ENCODE peak calls at places on chromosome 6, in eight cellular contexts. L is lung, P is GM12865, I is BE2C, Z is fibroblast of mammary gland, Y is K562, F is AG04450, C is adrenal gland. D is an unnamed sample.

GRCh38 chr6:44171899-44172546 is 13.4 kb downstream of the CAPN11 start:
- DNase-seq in L (no peak), P (no peak), I (no peak), Z (no peak), Y (no peak), F (no peak), C (no peak), D (no peak)

GRCh38 chr6:3841066-3841454 is 8.1 kb upstream of the FAM50B start:
- DNase-seq in L (no peak), P (no peak), I (peak; percentile 43), Z (no peak), Y (no peak), F (no peak), C (no peak), D (no peak)

GRCh38 chr6:88359530-88360202 is 193.5 kb upstream of the CNR1 start:
- DNase-seq in L (no peak), P (no peak), I (no peak), Z (peak; percentile 50), Y (no peak), F (no peak), C (no peak), D (no peak)

GRCh38 chr6:169930799-169931198 is 179.4 kb downstream of the ERMARD start:
- DNase-seq in L (no peak), P (no peak), I (no peak), Z (no peak), Y (no peak), F (no peak), C (no peak), D (peak; percentile 16)

GRCh38 chr6:57075092-57075491 is 14.9 kb upstream of the ZNF451 start:
- DNase-seq in L (no peak), P (no peak), I (no peak), Z (no peak), Y (no peak), F (no peak), C (no peak), D (no peak)

GRCh38 chr6:108080010-108080780 is 5.7 kb upstream of the OSTM1 start:
- DNase-seq in L (no peak), P (no peak), I (peak; percentile 42), Z (peak; percentile 59), Y (no peak), F (no peak), C (no peak), D (peak; percentile 33)

GRCh38 chr6:95660544-95660943 is 83.2 kb downstream of the MANEA start:
- DNase-seq in L (no peak), P (no peak), I (no peak), Z (no peak), Y (no peak), F (no peak), C (no peak), D (no peak)

GRCh38 chr6:28974505-28974904 is 30.6 kb downstream of the ZNF311 start:
- DNase-seq in L (no peak), P (no peak), I (no peak), Z (no peak), Y (no peak), F (no peak), C (no peak), D (no peak)

GRCh38 chr6:22526753-22527152 is 42.6 kb upstream of the HDGFL1 start:
- DNase-seq in L (no peak), P (no peak), I (no peak), Z (no peak), Y (no peak), F (no peak), C (no peak), D (no peak)

GRCh38 chr6:5078121-5078695 is 6.9 kb upstream of the PPP1R3G start:
- DNase-seq in L (no peak), P (peak; percentile 57), I (no peak), Z (peak; percentile 30), Y (peak; percentile 48), F (no peak), C (no peak), D (peak; percentile 40)

DNA sequence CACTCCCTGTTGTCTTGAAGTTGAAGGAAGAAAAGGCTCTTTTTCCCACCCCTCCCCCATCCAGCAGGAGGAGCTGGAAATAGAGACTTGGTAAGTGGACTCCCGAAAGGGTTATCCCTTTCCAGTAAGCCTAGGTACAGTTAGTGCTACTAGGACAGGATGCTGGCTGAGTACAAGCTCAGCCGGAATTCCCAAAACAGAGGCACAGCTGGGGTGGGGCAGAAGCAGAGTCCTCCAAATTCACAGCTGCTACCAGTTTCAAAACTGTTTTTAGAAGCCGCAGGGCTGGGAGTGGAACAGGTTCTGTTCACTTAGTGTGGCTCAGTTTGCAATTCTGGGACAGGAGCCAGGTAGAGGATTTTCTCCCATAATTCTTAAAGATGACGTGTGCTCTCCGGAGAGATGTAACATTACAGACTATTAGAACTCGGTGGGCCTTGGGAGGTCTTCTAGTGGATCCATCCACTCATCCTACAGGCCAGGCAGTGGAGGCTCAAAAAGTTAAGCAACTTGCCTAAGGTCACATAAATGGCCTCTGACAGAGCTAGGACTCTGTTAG is 19.0 kb upstream of the UTRN start:
- DNase-seq in L (peak; percentile 74), P (no peak), I (no peak), Z (peak; percentile 96), Y (no peak), F (peak; percentile 44), C (peak; percentile 31), D (peak; percentile 94)
- H3K4me3 ChIP-seq in L (no peak overlapping the region), P (no peak overlapping the region), I (no peak overlapping the region), Z (no peak overlapping the region), Y (no peak overlapping the region), F (no peak overlapping the region), C (no peak overlapping the region), D (no peak overlapping the region)

DNA sequence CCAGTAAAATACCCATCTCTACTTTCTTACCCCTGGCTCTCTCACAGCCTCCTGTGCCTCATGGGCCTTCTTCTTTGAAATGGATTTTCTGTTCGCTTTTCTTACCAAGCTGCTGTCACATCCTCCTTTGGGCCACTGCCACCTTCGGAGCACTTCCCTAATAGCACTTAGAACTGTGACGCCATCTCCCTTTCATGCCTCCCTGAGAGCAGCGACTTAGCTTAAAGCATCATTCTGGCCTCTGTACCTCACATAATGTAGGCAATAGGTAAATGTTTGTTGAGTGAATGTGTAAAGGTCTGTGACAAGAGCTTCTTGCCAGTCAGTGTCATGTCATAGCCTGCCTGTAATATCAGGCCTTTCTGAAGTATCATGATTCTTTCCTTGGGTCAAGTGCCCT is 78.8 kb downstream of the ADGRG6 start:
- DNase-seq in L (no peak), P (no peak), I (no peak), Z (no peak), Y (no peak), F (no peak), C (peak; percentile 25), D (no peak)
- TF ChIP-seq CTCF in L (no peak), P (no peak), I (no peak), Z (no peak), Y (no peak), F (no peak), C (no peak), D (no peak)

GRCh38 chr6:39840781-39841180 is 48.6 kb downstream of the DAAM2 start:
- DNase-seq in L (no peak), P (no peak), I (no peak), Z (no peak), Y (no peak), F (no peak), C (no peak), D (no peak)

GRCh38 chr6:39844866-39845265 is 52.7 kb downstream of the DAAM2 start:
- DNase-seq in L (no peak), P (no peak), I (no peak), Z (no peak), Y (no peak), F (no peak), C (no peak), D (no peak)

GRCh38 chr6:39841291-39841690 is 49.1 kb downstream of the DAAM2 start:
- DNase-seq in L (peak; percentile 56), P (no peak), I (no peak), Z (no peak), Y (no peak), F (no peak), C (no peak), D (no peak)

GRCh38 chr6:39841923-39842322 is 49.7 kb downstream of the DAAM2 start:
- DNase-seq in L (peak; percentile 77), P (no peak), I (no peak), Z (no peak), Y (no peak), F (no peak), C (no peak), D (no peak)

DNA sequence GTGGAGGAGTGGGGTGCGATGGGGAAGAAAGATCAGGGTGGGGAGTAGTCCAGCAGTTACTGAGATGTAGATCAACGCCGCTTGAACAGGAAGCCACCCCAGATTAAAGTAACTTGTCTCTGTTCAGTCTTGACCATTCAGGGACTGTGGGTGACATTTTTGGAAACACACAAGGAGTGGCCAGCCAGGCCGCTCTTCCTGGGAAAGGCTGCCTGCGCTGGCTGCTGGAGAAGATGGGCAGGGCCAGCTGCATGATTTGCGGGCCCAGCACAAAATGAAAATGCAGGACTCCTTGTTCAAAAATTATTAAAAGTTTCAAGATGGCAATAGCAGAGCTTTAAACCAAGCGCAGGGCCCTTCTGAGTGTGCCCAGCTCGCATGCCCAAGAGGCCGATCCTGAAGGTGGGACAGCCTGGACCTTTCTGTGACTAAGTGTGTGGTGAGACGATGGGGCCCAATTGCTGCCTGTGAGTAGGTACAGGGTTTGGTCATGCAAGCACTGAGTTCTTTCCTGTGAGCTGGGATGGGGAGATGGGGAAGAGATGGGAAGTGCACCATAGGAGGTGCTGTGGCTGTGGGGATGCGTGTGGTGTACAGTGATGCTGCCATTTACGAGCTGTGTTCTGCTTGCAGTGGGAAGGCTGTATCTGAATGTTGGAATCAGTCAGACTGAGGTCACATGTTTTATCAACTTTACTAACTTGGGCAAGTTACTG is 51.3 kb downstream of the DAAM2 start:
- DNase-seq in L (no peak), P (no peak), I (no peak), Z (peak; percentile 30), Y (no peak), F (no peak), C (no peak), D (no peak)
- H3K4me3 ChIP-seq in L (no peak overlapping the region), P (no peak overlapping the region), I (no peak overlapping the region), Z (no peak overlapping the region), Y (no peak overlapping the region), F (no peak overlapping the region), C (no peak overlapping the region), D (no peak overlapping the region)

DNA sequence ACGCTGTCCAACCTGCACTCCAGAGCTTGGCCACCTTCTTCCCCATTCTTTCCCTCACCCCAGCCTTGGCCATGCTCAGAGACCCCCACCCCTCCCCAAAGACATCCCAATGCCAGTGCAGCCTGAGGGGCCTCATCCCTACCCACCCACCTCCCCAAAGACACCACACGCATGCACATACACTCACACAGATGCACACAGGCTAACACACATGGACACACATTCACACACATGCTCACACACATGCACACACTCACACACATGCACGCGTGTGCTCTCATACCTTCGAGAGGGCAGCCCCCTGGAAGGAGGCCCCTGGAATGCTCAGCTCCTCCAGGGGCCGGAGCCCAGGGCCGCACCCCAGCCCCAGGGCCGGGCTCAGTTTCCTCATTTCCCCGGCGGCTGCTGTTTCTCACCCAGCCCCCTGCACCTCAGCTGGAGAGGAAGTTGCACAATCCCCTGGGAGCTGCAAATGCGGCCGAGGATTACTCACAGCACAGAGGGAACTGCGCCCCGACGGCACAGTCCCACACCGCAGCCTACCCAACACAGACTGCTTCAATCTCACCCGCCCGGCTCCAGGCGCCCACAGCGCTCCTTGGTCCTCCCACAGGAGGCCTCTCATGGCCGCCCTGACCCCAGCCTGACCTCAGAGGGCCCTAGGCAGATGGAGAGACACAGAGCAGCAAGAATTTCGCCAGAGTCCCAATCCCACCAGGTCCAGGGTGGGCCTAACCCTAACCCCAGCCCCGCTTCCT is 12.1 kb downstream of the TFEB start:
- DNase-seq in L (peak; percentile 86), P (peak; percentile 94), I (peak; percentile 70), Z (peak; percentile 88), Y (peak; percentile 49), F (peak; percentile 65), C (peak; percentile 89), D (peak; percentile 92)
- TF ChIP-seq CTCF in L (no peak), P (peak; percentile 7), I (no peak), Z (no peak), Y (no peak), F (no peak), C (no peak), D (peak; percentile 16)

D was measured in epithelial cell of esophagus.